ENCODE peak calls at places on chromosomes 2 and 18, in nine cellular contexts. G, N, Z, X, U, R, L, P and Y are unnamed samples.

GRCh38 chr2:127081826-127082633 is 24.9 kb downstream of the BIN1 start:
- DNase-seq in X (no peak), Z (peak), N (no peak), R (no peak), G (no peak), L (no peak), P (peak), U (peak), Y (no peak)

GRCh38 chr2:95062716-95063400 is 37.4 kb downstream of the MAL start:
- DNase-seq in G (no peak), U (no peak), L (no peak), N (no peak), R (no peak), P (peak), Z (no peak), X (no peak), Y (peak)

GRCh38 chr18:74063023-74063422 is 84.6 kb downstream of the FBXO15 start:
- DNase-seq in P (peak), Z (no peak), L (no peak), U (no peak), G (no peak), N (no peak), X (no peak), R (no peak), Y (no peak)

GRCh38 chr2:180876506-180876905 is 103.9 kb upstream of the UBE2E3 start:
- DNase-seq in N (no peak), R (no peak), Z (no peak), X (no peak), G (no peak), U (no peak), L (no peak), P (no peak), Y (no peak)

GRCh38 chr2:122098301-122098700 is 342.9 kb downstream of the TSN start:
- DNase-seq in R (no peak), U (no peak), L (no peak), N (no peak), G (no peak), Z (peak), X (no peak), P (no peak), Y (no peak)

GRCh38 chr2:240226672-240227537 is 86.4 kb upstream of the OTOS start:
- DNase-seq in U (no peak), X (no peak), L (peak), G (no peak), N (no peak), P (no peak), Z (no peak), R (no peak), Y (peak)

GRCh38 chr2:189599245-189599644 is 18.7 kb upstream of the SLC40A1 start:
- DNase-seq in L (no peak), X (no peak), P (no peak), R (no peak), Z (no peak), N (no peak), U (no peak), G (no peak), Y (no peak)

GRCh38 chr18:78681934-78682333 is 297.7 kb upstream of the SALL3 start:
- DNase-seq in Z (no peak), U (no peak), G (no peak), P (no peak), N (no peak), L (no peak), X (no peak), R (no peak), Y (no peak)

GRCh38 chr2:32626591-32627221 is 1.1 kb upstream of the TTC27 start:
- DNase-seq in L (no peak), N (peak), P (no peak), Z (no peak), R (no peak), G (no peak), U (no peak), X (no peak), Y (peak)

GRCh38 chr2:15160602-15161001 is 400.5 kb downstream of the NBAS start:
- DNase-seq in N (no peak), U (no peak), P (no peak), L (no peak), G (no peak), Z (no peak), X (no peak), R (no peak), Y (no peak)

GRCh38 chr2:113278073-113278811 is 479 bp downstream of the PAX8 start:
- DNase-seq in U (peak), G (no peak), L (no peak), N (peak), X (no peak), Z (no peak), R (no peak), P (peak), Y (peak)

GRCh38 chr2:179963626-179964025 is 43.5 kb downstream of the CWC22 start:
- DNase-seq in R (no peak), U (no peak), X (peak), N (no peak), L (no peak), P (no peak), G (peak), Z (peak), Y (no peak)

GRCh38 chr2:238256594-238257104 is 16.8 kb upstream of the HES6 start:
- DNase-seq in R (peak), L (peak), G (peak), N (peak), P (peak), X (peak), Z (peak), U (peak), Y (peak)

GRCh38 chr2:117409443-117409842 is 405.0 kb upstream of the DDX18 start:
- DNase-seq in R (no peak), N (no peak), G (no peak), Z (no peak), P (no peak), U (no peak), L (no peak), X (no peak), Y (no peak)

GRCh38 chr2:607709-608108 is 69.5 kb downstream of the TMEM18 start:
- DNase-seq in U (no peak), G (no peak), R (no peak), X (no peak), L (no peak), Z (no peak), N (no peak), P (no peak), Y (no peak)

GRCh38 chr2:49003206-49003605 is 151.1 kb downstream of the FSHR start:
- DNase-seq in Z (peak), X (no peak), P (no peak), N (no peak), L (no peak), G (peak), R (no peak), U (no peak), Y (no peak)

GRCh38 chr2:99421469-99421868 is 68.3 kb downstream of the REV1 start:
- DNase-seq in P (no peak), X (no peak), R (no peak), Z (peak), N (no peak), L (no peak), G (peak), U (no peak), Y (no peak)

GRCh38 chr2:53356291-53356905 is 411.2 kb upstream of the CHAC2 start:
- DNase-seq in X (no peak), P (no peak), G (no peak), Z (no peak), U (no peak), L (no peak), N (no peak), R (no peak), Y (peak)

GRCh38 chr2:45962522-45962921 is 311.0 kb downstream of the PRKCE start:
- DNase-seq in G (peak), L (peak), X (peak), R (peak), Z (peak), P (no peak), U (no peak), N (no peak), Y (no peak)

GRCh38 chr2:56182420-56182819 is 1.4 kb upstream of the CCDC85A start:
- DNase-seq in X (peak), P (no peak), L (no peak), R (no peak), G (no peak), N (peak), Z (no peak), U (no peak), Y (peak)

DNA sequence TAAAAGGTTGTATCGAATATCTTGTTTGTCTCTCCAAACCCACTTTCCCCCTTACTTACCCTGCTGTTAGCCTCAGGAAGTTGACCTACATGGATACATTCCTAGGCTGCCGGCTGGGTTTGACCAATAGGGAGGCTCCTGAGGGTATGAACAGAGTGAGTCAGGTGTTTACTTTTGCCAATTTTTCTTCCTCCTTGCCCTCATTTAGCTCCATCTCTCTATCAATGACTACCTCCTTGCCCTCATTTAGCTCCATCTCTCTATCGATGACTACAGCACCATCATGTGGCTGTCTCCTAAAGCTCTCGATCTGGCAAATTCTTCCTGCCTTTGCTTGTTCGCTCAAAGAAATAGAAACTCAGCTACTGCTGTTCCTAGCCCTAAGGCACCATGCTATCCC is 571.9 kb upstream of the CRIM1 start:
- DNase-seq in L (no peak), P (no peak), U (no peak), G (peak), X (no peak), R (no peak), N (no peak), Z (no peak), Y (no peak)
- TF ChIP-seq CTCF in L (no peak), P (no peak), U (no peak), G (no peak), X (no peak), R (no peak), N (peak), Z (no peak), Y (peak)

GRCh38 chr2:231028890-231029289 is 8.4 kb upstream of the C2orf72 start:
- DNase-seq in N (no peak), L (no peak), Z (no peak), X (no peak), G (no peak), P (no peak), U (no peak), R (no peak), Y (no peak)
- TF ChIP-seq CTCF in N (no peak), L (no peak), Z (no peak), X (no peak), G (no peak), P (no peak), U (no peak), R (no peak), Y (no peak)

DNA sequence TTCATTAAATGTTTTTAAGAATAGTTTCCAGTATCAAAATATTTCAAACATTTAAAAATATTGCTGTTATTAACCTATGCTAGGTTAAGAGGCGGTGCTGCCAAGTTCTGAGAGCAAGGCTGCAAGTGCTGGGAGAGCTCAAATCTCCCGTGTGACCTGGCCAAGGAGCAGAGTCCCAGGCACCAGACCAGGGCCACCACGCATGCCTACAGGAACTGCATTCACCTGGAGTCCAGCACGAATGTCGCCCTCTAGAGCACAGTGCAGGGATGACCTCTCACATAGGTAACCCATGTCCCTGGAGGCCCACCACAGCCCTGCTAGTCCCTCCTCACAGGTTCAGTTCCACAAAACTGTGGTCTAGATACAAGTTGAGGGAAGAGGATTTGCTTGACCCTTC is 120.4 kb upstream of the POU3F3 start:
- DNase-seq in G (no peak), N (peak), P (peak), R (no peak), U (no peak), Z (no peak), X (no peak), L (no peak), Y (peak)
- TF ChIP-seq CTCF in G (peak), N (peak), P (peak), R (peak), U (peak), Z (no peak), X (peak), L (peak), Y (peak)

GRCh38 chr2:120596990-120597594 is 138.6 kb upstream of the GLI2 start:
- DNase-seq in Z (peak), N (peak), U (no peak), G (peak), X (peak), R (peak), P (no peak), L (peak), Y (no peak)

GRCh38 chr2:120595739-120596138 is 139.9 kb upstream of the GLI2 start:
- DNase-seq in G (no peak), X (no peak), L (no peak), P (no peak), R (no peak), N (no peak), U (no peak), Z (no peak), Y (no peak)

GRCh38 chr2:120593921-120594686 is 141.6 kb upstream of the GLI2 start:
- DNase-seq in Z (no peak), L (no peak), G (no peak), U (no peak), X (no peak), N (no peak), R (no peak), P (no peak), Y (no peak)

GRCh38 chr2:120596191-120596781 is 139.4 kb upstream of the GLI2 start:
- DNase-seq in R (peak), U (no peak), G (no peak), X (no peak), Z (peak), L (no peak), P (no peak), N (no peak), Y (no peak)

DNA sequence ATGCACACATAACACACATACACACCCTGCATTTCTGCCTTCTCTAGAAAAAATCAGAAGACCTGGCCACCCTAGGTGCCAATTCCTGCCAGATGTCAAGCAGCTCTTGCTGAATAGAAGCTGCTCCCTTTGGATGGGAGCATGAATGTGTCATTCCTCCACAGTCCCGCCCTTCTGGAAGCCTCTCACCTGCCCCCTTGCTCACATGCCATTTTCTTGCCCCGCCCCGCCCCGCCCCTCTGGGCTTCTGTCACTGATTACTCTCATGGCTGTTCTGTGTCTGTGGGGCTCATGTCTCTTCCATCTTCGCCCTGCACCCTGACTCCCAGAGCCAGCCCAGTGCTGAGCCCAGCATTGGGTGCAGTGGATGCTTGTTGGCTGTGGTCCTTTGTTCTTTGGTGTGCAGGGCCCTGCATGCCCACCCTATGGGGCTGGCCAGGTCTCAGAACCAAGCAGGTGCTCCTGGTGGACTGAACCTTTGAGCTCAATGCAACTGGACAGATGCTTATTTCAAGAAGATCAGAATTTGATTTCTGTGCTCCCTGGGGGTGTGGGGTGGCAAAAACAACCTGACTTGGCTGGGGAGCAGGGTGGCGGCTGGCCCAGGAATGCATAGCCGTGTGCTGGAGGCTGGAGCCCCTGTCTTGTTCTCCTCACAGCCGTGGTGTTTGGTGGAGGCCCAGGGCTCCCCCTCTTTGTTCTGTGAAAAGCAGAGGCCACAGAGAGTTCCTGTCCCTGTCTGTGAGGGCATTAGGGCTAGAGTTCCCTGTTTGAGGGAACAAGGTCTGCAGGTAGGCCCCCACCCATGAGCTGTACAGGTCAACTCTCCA is 140.6 kb upstream of the GLI2 start:
- DNase-seq in G (no peak), R (no peak), X (no peak), U (no peak), L (no peak), P (no peak), N (no peak), Z (no peak), Y (peak)
- TF ChIP-seq CTCF in G (no peak), R (no peak), X (no peak), U (no peak), L (no peak), P (no peak), N (no peak), Z (no peak), Y (no peak)

DNA sequence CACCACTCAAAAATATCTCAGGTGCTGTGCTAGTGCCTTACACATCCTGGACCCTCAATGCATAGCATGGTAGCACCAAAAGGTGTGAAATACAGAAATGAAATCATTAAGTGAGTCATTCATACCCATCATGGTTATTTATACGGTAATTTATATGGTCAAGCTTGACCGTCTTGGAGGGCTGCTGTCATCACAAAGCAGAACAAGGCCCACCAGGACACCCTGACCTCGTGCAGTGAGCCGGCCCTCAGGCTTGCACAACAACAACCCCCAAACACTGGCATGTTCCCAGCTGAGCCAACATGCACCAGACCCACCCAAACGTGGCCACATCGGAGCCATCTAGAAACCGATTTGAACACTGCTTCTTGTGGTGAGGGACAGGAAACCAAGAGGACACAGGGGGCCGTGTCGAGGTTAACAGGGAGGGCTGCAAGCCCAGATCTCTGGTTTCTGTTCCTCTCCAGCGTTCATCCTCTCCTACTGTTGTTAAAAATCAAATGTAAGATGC is 378.5 kb upstream of the ID2 start:
- DNase-seq in U (no peak), X (no peak), L (peak), R (peak), G (peak), N (no peak), Z (no peak), P (peak), Y (no peak)
- TF ChIP-seq CTCF in U (no peak), X (no peak), L (peak), R (no peak), G (no peak), N (no peak), Z (no peak), P (no peak), Y (peak)

DNA sequence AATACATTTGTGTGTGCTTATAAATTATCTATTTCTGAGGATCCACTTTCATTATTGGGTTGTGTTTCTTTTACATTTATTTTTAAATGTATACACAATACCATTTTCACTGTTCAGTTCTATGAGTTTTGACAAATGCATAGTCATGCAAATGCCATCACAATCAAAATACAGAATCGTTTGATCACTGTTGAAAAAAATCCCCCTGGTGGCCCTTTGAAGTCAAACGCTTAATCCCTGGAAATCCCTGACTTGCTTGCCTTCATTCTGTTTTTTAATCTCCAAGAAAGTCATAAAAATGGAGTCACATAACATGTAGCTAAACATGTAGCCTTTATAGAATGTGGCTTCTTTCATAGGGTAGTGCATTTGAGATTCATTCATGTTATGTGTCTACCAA is 173.3 kb downstream of the GALR1 start:
- DNase-seq in N (peak), X (no peak), U (no peak), Z (no peak), P (no peak), R (no peak), L (no peak), G (no peak), Y (no peak)
- TF ChIP-seq CTCF in N (peak), X (no peak), U (no peak), Z (no peak), P (no peak), R (no peak), L (no peak), G (peak), Y (peak)

GRCh38 chr18:25921677-25922421 is 168.6 kb downstream of the SS18 start:
- DNase-seq in U (no peak), Z (peak), L (no peak), X (peak), N (peak), R (no peak), P (peak), G (no peak), Y (peak)
- TF ChIP-seq CTCF in U (peak), Z (peak), L (peak), X (peak), N (peak), R (peak), P (peak), G (peak), Y (peak)

GRCh38 chr18:2963048-2963447 is 49.9 kb downstream of the LPIN2 start:
- DNase-seq in N (no peak), P (no peak), L (no peak), R (no peak), G (no peak), Z (no peak), U (no peak), X (no peak), Y (no peak)
- TF ChIP-seq CTCF in N (no peak), P (no peak), L (no peak), R (no peak), G (no peak), Z (no peak), U (no peak), X (no peak), Y (no peak)